ENCODE peak calls at places on chromosomes 11 and 22, in seven cellular contexts. G is brain microvascular endothelial cell; M is breast epithelium; R is CD8-positive, alpha-beta memory T cell; W is kidney; P is hepatocyte; O is small intestine. I is an unnamed sample. For H3K36me3, the result is how much of the 10 kb centered on the place peaks cover.

GRCh38 chr11:133529807-133530500 is 2.3 kb downstream of the OPCML start:
- DNase-seq in M (no peak), P (no peak), W (no peak), G (no peak), O (no peak), R (no peak), I (no peak)

GRCh38 chr11:75445315-75445953 is 12.4 kb upstream of the KLHL35 start:
- DNase-seq in R (peak), W (no peak), G (peak), P (peak), O (peak), M (peak), I (no peak)

GRCh38 chr22:21762712-21763581 is 27.4 kb upstream of the YPEL1 start:
- DNase-seq in R (no peak), O (peak), G (no peak), W (no peak), M (no peak), P (no peak), I (no peak)

GRCh38 chr11:45412033-45412432 is 125.9 kb upstream of the SYT13 start:
- DNase-seq in W (no peak), P (no peak), O (no peak), G (no peak), R (no peak), M (no peak), I (no peak)

GRCh38 chr22:22884888-22885840 is 2.5 kb upstream of the IGLL5 start:
- DNase-seq in G (no peak), M (peak), O (no peak), P (no peak), W (peak), R (no peak), I (no peak)

GRCh38 chr11:133943950-133944698 is 12.6 kb downstream of the IGSF9B start:
- DNase-seq in W (peak), O (no peak), R (no peak), G (no peak), P (no peak), M (no peak), I (no peak)

GRCh38 chr11:106218096-106218495 is 140.6 kb downstream of the AASDHPPT start:
- DNase-seq in O (no peak), G (no peak), W (no peak), M (no peak), P (no peak), R (no peak), I (no peak)

GRCh38 chr11:78419327-78419726 is 1.7 kb upstream of the GAB2 start:
- DNase-seq in G (peak), O (peak), W (no peak), P (peak), M (no peak), R (no peak), I (no peak)

GRCh38 chr11:65438257-65439151 is 15.9 kb downstream of the NEAT1 start:
- DNase-seq in W (no peak), R (no peak), P (no peak), O (no peak), M (peak), G (no peak), I (no peak)

GRCh38 chr22:25750569-25751173 is 8.7 kb downstream of the MYO18B start:
- DNase-seq in M (no peak), W (no peak), R (no peak), O (no peak), G (no peak), P (no peak), I (no peak)

GRCh38 chr11:22304337-22304961 is 33.7 kb upstream of the SLC17A6 start:
- DNase-seq in G (no peak), R (peak), O (peak), P (peak), W (no peak), M (no peak), I (no peak)

GRCh38 chr11:57772562-57772961 is 11.0 kb downstream of the CTNND1 start:
- DNase-seq in G (no peak), M (no peak), O (no peak), R (no peak), P (no peak), W (no peak), I (no peak)

GRCh38 chr11:107696140-107696539 is 15.7 kb downstream of the SLN start:
- DNase-seq in G (peak), R (no peak), P (peak), O (no peak), W (no peak), M (no peak), I (no peak)

GRCh38 chr22:32226236-32227119 is 21.6 kb upstream of the RFPL2 start:
- DNase-seq in W (no peak), O (no peak), P (no peak), G (no peak), M (no peak), R (no peak), I (no peak)

GRCh38 chr11:95925011-95925410 is 1.1 kb upstream of the MTMR2 start:
- DNase-seq in M (no peak), W (no peak), G (no peak), O (peak), P (peak), R (no peak), I (no peak)

GRCh38 chr11:65224939-65225283 is 36.9 kb upstream of the POLA2 start:
- DNase-seq in R (no peak), P (peak), M (peak), W (no peak), O (no peak), G (peak), I (no peak)

GRCh38 chr11:79439430-79439892 is 1.4 kb downstream of the TENM4 start:
- DNase-seq in M (no peak), O (no peak), W (no peak), G (no peak), R (no peak), P (peak), I (no peak)

GRCh38 chr22:42500164-42500835 is 19.3 kb downstream of the RRP7A start:
- DNase-seq in P (peak), R (peak), O (peak), G (peak), W (peak), M (peak), I (no peak)

GRCh38 chr11:44340656-44341055 is 30.7 kb upstream of the ALX4 start:
- DNase-seq in O (no peak), W (no peak), R (no peak), M (no peak), P (no peak), G (no peak), I (no peak)

GRCh38 chr22:44698531-44699421 is 3.2 kb upstream of the PRR5 start:
- DNase-seq in O (no peak), G (peak), R (no peak), W (no peak), M (no peak), P (peak), I (no peak)

GRCh38 chr11:61602775-61603569 is 22.1 kb upstream of the SYT7 start:
- DNase-seq in P (peak), O (peak), W (peak), G (peak), M (peak), R (no peak), I (peak)

GRCh38 chr11:112744041-112744440 is 217.2 kb upstream of the NCAM1 start:
- DNase-seq in W (no peak), G (no peak), O (no peak), R (no peak), M (no peak), P (no peak), I (no peak)

GRCh38 chr11:128356992-128357391 is 230.4 kb downstream of the ETS1 start:
- DNase-seq in P (no peak), R (no peak), W (no peak), G (no peak), O (no peak), M (no peak), I (no peak)

GRCh38 chr11:108223449-108224149 is 732 bp downstream of the ATM start:
- DNase-seq in O (peak), G (peak), M (no peak), W (no peak), R (peak), P (no peak), I (no peak)

DNA sequence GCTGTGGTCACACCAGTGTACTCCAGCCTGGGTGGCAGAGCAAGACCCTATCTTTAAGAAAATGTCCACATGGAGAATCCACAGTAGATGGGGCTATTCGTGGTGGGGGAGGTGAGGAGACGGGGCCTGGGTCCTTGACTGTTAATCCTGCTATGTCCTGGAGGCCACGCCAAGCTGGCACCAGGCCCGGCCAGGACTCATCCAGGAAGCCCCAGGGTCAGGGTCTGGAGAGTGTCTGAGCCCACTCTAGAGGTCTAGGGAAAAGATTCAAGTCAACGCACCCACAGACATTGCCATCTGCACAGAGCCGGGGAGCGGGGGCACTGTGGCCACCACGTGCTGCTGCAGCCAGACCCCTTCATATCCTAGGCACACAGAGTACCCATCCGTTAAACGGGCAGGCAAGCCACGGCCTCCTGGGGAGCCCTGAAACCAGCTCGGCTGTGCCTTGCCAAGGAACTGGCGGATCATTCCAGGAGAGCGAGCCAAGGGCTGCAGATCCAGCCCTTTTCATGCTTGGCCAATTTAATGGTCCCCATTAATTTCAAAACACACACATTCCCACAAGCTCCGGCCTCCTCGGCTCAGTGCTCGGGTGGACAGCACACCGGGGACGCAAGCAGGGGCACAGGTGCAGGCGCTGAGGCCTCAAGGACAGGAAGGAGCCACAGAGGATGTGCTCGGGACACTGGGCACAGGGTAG is 24.7 kb downstream of the MACROD1 start:
- DNase-seq in R (no peak), G (no peak), M (no peak), P (no peak), O (no peak), W (peak), I (no peak)
- H3K27ac ChIP-seq in R (no peak), G (no peak), M (no peak), P (no peak), O (no peak), W (peak), I (no peak)

DNA sequence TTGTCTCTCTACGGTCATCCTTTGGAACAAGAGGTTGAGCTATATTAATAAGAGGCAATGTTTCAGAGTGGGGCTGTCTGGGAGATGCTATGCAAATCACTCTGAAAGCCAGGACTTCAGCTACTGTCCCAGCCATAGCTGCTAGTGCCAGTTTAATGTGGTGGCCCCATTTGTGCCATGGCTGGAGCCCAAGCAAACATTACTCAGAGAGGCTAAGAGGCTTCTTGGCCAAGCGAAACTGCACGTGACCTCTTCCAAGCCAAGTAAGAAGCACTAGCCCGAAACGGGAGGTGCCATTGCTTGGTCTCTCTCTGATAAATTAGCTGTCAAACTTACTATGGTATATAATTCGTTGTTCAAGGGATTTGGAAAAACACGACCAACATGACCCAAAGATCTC is 50.4 kb upstream of the TBCEL start:
- DNase-seq in M (no peak), G (no peak), O (no peak), R (no peak), W (no peak), P (no peak), I (no peak)
- H3K36me3 ChIP-seq in M (under half), G (under half), O (under half), R (under half), W (under half), P (under half), I (under half)

DNA sequence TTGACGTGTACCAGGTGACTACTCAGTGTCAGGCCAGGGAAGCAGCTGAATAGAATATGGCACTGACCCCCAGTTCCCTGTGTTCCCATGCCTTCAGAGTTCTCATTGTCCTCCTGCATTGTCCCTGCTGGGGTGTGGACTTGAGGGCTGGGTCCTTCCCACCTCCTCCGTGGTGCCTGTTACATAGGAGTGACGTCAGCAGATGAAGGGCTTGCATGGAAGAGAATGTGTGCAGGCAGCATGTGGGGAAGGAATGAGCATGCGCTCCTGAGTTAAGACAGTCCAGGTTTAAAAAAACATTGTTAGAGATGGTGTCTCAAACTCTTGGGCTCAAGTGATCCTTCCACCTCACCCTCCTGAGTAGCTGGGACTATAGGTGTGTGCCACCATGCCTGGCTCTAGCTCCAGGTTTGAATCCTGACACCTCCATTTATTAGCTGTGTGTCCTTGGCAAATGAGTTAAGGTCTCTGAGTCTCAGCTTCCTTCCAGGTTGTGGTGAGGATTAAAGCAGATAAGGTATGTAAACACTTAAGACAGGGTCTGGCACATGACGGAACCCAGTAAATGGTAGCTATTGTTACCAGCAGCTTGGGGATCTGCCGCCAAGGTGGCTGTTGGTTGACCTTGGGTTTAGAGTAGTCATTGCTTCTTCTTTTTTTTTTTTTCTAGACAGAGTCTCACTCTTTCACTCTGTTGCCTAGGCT is 7.5 kb upstream of the SOX10 start:
- DNase-seq in G (no peak), O (no peak), R (no peak), P (no peak), M (no peak), W (no peak), I (no peak)
- H3K27ac ChIP-seq in G (no peak), O (no peak), R (no peak), P (no peak), M (peak), W (no peak), I (no peak)

GRCh38 chr11:118370774-118371173 is 11.4 kb downstream of the UBE4A start:
- DNase-seq in O (no peak), M (no peak), G (no peak), R (no peak), P (no peak), W (no peak), I (no peak)
- H3K36me3 ChIP-seq in O (under half), M (under half), G (half or more), R (half or more), P (under half), W (half or more), I (half or more)

I was measured in thoracic aorta.